ENCODE peak calls at places on chromosomes 6 and 20, in ten cellular contexts. F is CD4-positive, alpha-beta T cell; O is activated B cell treated with CpG ODN at 0.5 μM for 24 hours; G is glutamatergic neuron; Q is cardiac fibroblast; N is RWPE1; B is fibroblast of the aortic adventitia; R is nephron progenitor cell; S is mesothelial cell of epicardium; J is cardiac muscle cell. K is an unnamed sample.

GRCh38 chr6:43758617-43759050 is 11.4 kb upstream of the VEGFA start:
- DNase-seq in F (no peak), O (peak), G (no peak), Q (no peak), N (no peak), B (no peak), R (peak), S (no peak), J (no peak), K (no peak)

GRCh38 chr20:24580855-24581254 is 111.4 kb downstream of the SYNDIG1 start:
- DNase-seq in F (no peak), O (no peak), G (no peak), Q (no peak), N (no peak), B (no peak), R (no peak), S (no peak), J (no peak), K (no peak)

GRCh38 chr6:340181-340955 is 48.1 kb downstream of the DUSP22 start:
- DNase-seq in F (no peak), O (no peak), G (no peak), Q (no peak), N (no peak), B (no peak), R (no peak), S (no peak), J (no peak), K (no peak)

GRCh38 chr6:2950713-2951112 is 20.7 kb downstream of the SERPINB6 start:
- DNase-seq in F (no peak), O (no peak), G (no peak), Q (no peak), N (no peak), B (no peak), R (no peak), S (no peak), J (no peak), K (peak)

GRCh38 chr6:19554356-19555225 is 282.6 kb upstream of the ID4 start:
- DNase-seq in F (no peak), O (no peak), G (no peak), Q (peak), N (no peak), B (peak), R (no peak), S (no peak), J (peak), K (no peak)

GRCh38 chr20:34190679-34191090 is 50.5 kb upstream of the ASIP start:
- DNase-seq in F (peak), O (no peak), G (peak), Q (peak), N (peak), B (peak), R (peak), S (peak), J (peak), K (peak)

GRCh38 chr6:116482780-116483179 is 21.6 kb downstream of the CALHM6 start:
- DNase-seq in F (no peak), O (no peak), G (no peak), Q (no peak), N (no peak), B (no peak), R (no peak), S (no peak), J (no peak), K (no peak)

GRCh38 chr6:24969343-24969860 is 33.6 kb upstream of the RIPOR2 start:
- DNase-seq in F (no peak), O (no peak), G (no peak), Q (no peak), N (no peak), B (no peak), R (no peak), S (no peak), J (no peak), K (no peak)

GRCh38 chr6:164098857-164099534 is 684.5 kb downstream of the QKI start:
- DNase-seq in F (no peak), O (no peak), G (no peak), Q (peak), N (no peak), B (peak), R (no peak), S (no peak), J (peak), K (peak)

GRCh38 chr6:113450061-113450465 is 407.1 kb upstream of the MARCKS start:
- DNase-seq in F (no peak), O (no peak), G (no peak), Q (peak), N (peak), B (no peak), R (no peak), S (no peak), J (no peak), K (peak)

GRCh38 chr6:140274548-140274947 is 900.1 kb upstream of the CITED2 start:
- DNase-seq in F (no peak), O (no peak), G (no peak), Q (no peak), N (no peak), B (no peak), R (no peak), S (no peak), J (no peak), K (no peak)

GRCh38 chr20:11117808-11118528 is 444.2 kb upstream of the JAG1 start:
- DNase-seq in F (no peak), O (no peak), G (no peak), Q (peak), N (peak), B (peak), R (no peak), S (no peak), J (peak), K (peak)

GRCh38 chr20:54204063-54204462 is 3.8 kb upstream of the PFDN4 start:
- DNase-seq in F (no peak), O (no peak), G (no peak), Q (no peak), N (no peak), B (no peak), R (no peak), S (no peak), J (no peak), K (no peak)

GRCh38 chr20:54207053-54207742 is 689 bp upstream of the PFDN4 start:
- DNase-seq in F (no peak), O (no peak), G (no peak), Q (no peak), N (no peak), B (no peak), R (no peak), S (no peak), J (no peak), K (no peak)

GRCh38 chr20:54209216-54209813 is 1.4 kb downstream of the PFDN4 start:
- DNase-seq in F (no peak), O (no peak), G (no peak), Q (no peak), N (no peak), B (no peak), R (no peak), S (no peak), J (no peak), K (no peak)

GRCh38 chr20:54208492-54209044 is 681 bp downstream of the PFDN4 start:
- DNase-seq in F (no peak), O (no peak), G (no peak), Q (peak), N (peak), B (peak), R (peak), S (no peak), J (peak), K (peak)

GRCh38 chr20:54207743-54208491 is at the start of gene PFDN4:
- DNase-seq in F (peak), O (peak), G (peak), Q (peak), N (peak), B (peak), R (peak), S (peak), J (peak), K (peak)
- TF ChIP-seq CTCF in F (peak), O (peak), G (peak), Q (peak), N (peak), B (peak), R (peak), S (peak), J (peak), K (peak)

GRCh38 chr20:47231382-47232042 is 125.0 kb downstream of the ZMYND8 start:
- DNase-seq in F (no peak), O (no peak), G (no peak), Q (peak), N (no peak), B (peak), R (no peak), S (no peak), J (peak), K (no peak)
- TF ChIP-seq CTCF in F (no peak), O (no peak), G (no peak), Q (no peak), N (no peak), B (peak), R (no peak), S (no peak), J (no peak), K (no peak)

DNA sequence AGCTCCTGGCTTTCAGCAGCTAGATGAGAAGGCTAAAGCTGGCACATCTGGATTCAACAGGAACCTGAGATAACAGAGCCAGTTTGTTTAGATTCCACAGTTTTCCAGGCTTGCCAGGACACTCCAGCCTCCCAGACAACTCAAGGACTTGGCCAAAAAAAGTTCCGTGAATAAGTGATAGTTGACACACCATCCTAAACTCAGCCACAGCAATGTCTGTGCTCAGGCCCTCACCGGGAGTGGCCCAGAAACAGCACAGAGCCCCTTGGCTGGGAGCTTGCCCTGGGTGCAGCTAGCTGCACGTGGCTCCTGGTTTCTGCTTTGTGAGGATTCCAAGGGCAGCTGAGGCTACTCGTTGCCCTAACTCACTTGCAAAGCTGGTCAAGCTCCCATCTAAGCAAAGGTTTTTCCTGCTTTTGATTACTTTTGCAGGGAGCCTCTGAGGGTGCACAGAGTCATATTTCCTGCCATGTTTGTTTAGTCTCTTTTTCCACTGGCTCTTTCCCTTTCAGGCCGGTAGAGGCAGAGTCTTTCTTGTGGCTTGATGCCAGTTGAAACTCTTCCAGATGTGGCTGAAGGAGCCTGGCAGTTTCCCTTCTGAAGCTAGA is 118.3 kb upstream of the ECI2 start:
- DNase-seq in F (no peak), O (no peak), G (no peak), Q (peak), N (peak), B (peak), R (peak), S (no peak), J (peak), K (peak)
- TF ChIP-seq CTCF in F (no peak), O (no peak), G (no peak), Q (peak), N (peak), B (peak), R (peak), S (no peak), J (peak), K (peak)

DNA sequence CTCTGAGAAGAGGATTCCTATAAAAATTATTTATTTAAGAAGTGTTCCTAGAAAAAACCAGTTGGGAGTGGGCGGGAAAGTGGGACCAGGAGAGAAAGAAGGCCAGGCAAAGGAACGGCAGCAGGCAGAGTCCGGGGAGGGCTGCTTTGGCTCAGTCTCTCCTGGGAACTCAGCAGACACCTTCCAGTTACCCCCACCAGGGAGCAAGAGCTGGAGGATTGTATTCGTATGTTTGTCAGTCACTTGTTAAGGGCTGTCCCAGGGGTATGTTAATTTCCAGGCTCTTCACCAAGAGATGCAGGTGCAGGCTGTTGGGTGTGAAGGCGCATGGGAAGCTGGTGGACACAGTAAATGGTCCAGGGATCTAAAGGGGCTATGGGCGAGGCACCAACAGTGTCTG is 53.0 kb upstream of the CHD6 start:
- DNase-seq in F (no peak), O (no peak), G (no peak), Q (no peak), N (no peak), B (no peak), R (no peak), S (no peak), J (no peak), K (no peak)
- TF ChIP-seq CTCF in F (no peak), O (no peak), G (no peak), Q (no peak), N (no peak), B (no peak), R (no peak), S (no peak), J (no peak), K (no peak)

GRCh38 chr6:21180800-21181337 is 412.7 kb upstream of the SOX4 start:
- DNase-seq in F (no peak), O (no peak), G (no peak), Q (no peak), N (no peak), B (no peak), R (no peak), S (no peak), J (no peak), K (no peak)
- TF ChIP-seq CTCF in F (no peak), O (no peak), G (no peak), Q (no peak), N (no peak), B (no peak), R (no peak), S (no peak), J (no peak), K (no peak)

GRCh38 chr20:63055575-63056235 is 48.9 kb upstream of the BHLHE23 start:
- DNase-seq in F (no peak), O (no peak), G (peak), Q (no peak), N (no peak), B (no peak), R (no peak), S (no peak), J (no peak), K (no peak)

GRCh38 chr20:63054695-63055240 is 48.0 kb upstream of the BHLHE23 start:
- DNase-seq in F (no peak), O (no peak), G (no peak), Q (no peak), N (no peak), B (no peak), R (no peak), S (no peak), J (no peak), K (no peak)

GRCh38 chr20:63057133-63058117 is 50.7 kb upstream of the BHLHE23 start:
- DNase-seq in F (no peak), O (no peak), G (peak), Q (no peak), N (no peak), B (peak), R (no peak), S (no peak), J (peak), K (peak)

GRCh38 chr20:63058696-63059335 is 52.1 kb upstream of the BHLHE23 start:
- DNase-seq in F (no peak), O (no peak), G (peak), Q (no peak), N (no peak), B (no peak), R (no peak), S (no peak), J (no peak), K (no peak)

DNA sequence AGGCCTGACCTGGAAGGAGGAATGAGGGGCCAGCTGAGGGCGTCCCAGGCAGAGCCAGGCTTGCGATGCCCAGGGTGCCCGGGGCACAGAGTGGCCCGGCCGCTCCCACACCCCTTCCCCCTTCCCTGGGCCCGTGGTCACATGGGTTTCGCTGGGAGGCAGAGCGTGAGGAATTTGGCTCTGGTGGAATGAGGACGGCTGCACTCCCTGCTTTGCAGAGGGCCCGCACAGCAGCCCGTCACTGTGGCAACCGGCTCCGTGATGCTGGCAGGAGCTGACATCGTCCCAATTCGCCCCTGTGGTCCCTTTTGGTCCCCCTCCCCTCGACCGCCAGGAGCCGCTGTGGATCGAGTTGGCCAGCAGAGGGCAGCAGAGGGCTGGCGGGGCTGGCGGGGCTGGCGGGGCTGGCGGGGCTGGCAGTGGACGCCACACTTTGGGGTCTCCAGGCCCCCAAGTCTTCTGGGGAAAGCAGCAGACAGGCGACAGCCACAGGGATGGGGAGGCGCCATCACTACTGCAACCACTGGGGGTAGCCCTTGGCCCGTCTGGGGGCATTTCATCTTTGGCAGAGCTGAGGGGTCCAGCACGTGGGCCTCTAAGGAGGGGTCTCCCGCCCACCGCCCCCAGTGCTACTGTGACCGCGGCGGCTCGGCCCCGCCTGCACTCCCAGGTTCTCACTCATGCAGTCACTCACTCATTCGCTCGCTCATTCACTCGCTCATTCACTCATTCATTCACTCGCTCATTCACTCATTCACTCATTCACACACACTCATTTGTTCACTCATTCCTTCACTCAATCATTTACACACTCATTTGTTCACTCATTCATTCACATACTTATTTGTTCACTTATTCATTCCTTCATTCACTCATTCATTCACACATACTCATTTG is 49.7 kb upstream of the BHLHE23 start:
- DNase-seq in F (no peak), O (peak), G (peak), Q (no peak), N (peak), B (no peak), R (peak), S (peak), J (peak), K (no peak)
- TF ChIP-seq CTCF in F (peak), O (peak), G (peak), Q (peak), N (peak), B (peak), R (peak), S (peak), J (peak), K (peak)

DNA sequence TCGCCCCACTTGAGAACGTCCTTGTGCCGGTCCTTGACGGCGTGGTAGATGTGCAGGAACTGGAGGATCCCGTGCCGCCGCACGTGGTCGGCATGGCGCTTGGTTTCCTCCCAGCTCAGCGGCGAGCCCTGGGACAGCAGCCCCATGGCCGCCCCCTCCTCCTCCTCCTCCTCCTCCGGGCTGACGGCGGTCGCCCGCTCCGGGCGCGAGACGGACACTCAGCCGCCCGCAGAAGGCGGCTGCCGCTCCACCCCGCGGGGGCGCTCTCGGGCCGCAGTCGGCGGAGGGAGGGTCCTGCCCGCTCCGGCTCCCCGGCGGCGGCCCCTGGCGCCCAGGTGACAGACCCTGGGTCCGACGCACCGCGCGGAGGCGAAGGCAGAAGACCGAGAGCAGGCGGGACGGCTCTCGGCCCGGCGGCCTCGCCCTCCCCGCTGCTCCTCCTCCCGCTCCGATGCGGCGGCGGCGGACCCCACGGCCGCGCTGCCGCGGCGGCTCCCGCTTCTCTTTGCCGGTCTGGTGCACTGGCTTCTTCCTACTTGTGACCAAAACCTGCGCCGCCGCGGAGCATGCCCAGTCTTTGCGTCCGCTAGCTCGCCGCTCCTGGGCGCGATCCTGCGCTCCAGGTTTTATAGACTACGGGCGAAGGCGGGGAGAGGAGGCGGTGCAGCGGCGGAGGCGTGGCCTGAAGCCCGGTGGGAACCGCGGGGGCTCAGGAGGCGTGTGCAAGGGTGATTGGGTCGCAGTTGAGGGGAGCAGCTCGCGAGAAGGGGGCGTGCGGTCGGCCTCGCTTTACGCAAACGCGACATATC is at the start of gene GCLC:
- DNase-seq in F (peak), O (peak), G (peak), Q (peak), N (peak), B (peak), R (peak), S (peak), J (peak), K (peak)
- TF ChIP-seq CTCF in F (peak), O (peak), G (peak), Q (peak), N (peak), B (peak), R (peak), S (peak), J (peak), K (peak)

DNA sequence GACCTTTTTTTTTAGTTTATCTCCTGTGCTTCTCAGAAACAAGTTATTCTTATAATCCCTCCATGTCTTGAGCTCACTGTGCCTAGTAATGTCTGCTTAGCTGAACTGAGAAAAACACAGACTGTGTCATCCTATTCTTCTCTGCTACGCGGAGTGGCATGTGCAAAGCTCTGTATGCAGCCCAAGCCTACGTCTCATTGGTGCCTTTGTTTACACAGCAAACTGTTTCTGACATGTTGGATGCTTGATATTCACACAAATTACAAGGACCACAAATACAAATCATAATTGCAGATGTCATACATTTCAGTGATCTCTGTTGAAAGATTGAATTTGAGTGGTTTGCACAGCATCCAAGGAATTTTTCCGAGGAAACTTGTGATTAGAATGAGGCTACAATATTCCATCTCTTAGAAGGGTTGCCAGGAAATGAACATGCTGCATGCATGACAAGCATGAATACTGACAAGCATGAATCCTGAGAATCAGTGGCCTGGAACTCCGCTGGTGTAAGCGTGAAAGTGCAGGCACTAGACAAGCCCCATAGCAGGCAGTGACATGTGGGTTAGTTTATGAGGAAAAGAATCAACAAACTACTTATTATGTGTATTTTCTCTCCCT is 128.4 kb upstream of the SGK1 start:
- DNase-seq in F (no peak), O (no peak), G (no peak), Q (peak), N (no peak), B (peak), R (no peak), S (no peak), J (peak), K (peak)
- TF ChIP-seq CTCF in F (no peak), O (no peak), G (no peak), Q (no peak), N (no peak), B (peak), R (no peak), S (no peak), J (no peak), K (no peak)

K was measured in bronchial epithelial cell.